ENCODE peak calls at places on chromosomes 2 and 18, in nine cellular contexts. One of them, this sample, is unnamed. For H3K36me3, the result is how much of the 10 kb centered on the place peaks cover.

GRCh38 chr18:10401930-10402329 is 52.5 kb upstream of the APCDD1 start:
- DNase-seq in stomach: no peak
- DNase-seq in HepG2: no peak
- DNase-seq in suprapubic skin: no peak
- DNase-seq in esophagus muscularis mucosa: no peak
- DNase-seq in transverse colon: no peak
- DNase-seq in GM12878: no peak
- DNase-seq in H1: no peak
- DNase-seq in upper lobe of left lung: no peak
- DNase-seq in this sample: no peak

GRCh38 chr18:62523631-62524442 is 1.0 kb downstream of the ZCCHC2 start:
- DNase-seq in upper lobe of left lung: peak
- DNase-seq in stomach: peak
- DNase-seq in GM12878: no peak
- DNase-seq in esophagus muscularis mucosa: peak
- DNase-seq in suprapubic skin: peak
- DNase-seq in H1: peak
- DNase-seq in HepG2: no peak
- DNase-seq in transverse colon: peak
- DNase-seq in this sample: peak

GRCh38 chr2:173171924-173172643 is 96.4 kb downstream of the MAP3K20 start:
- DNase-seq in upper lobe of left lung: no peak
- DNase-seq in suprapubic skin: no peak
- DNase-seq in stomach: no peak
- DNase-seq in HepG2: no peak
- DNase-seq in H1: no peak
- DNase-seq in transverse colon: no peak
- DNase-seq in GM12878: no peak
- DNase-seq in esophagus muscularis mucosa: no peak
- DNase-seq in this sample: no peak

GRCh38 chr18:48776161-48776555 is 174.6 kb downstream of the SMAD7 start:
- DNase-seq in GM12878: no peak
- DNase-seq in suprapubic skin: no peak
- DNase-seq in H1: no peak
- DNase-seq in HepG2: no peak
- DNase-seq in stomach: no peak
- DNase-seq in transverse colon: no peak
- DNase-seq in upper lobe of left lung: no peak
- DNase-seq in esophagus muscularis mucosa: no peak
- DNase-seq in this sample: no peak

GRCh38 chr2:71661782-71662181 is 208.4 kb downstream of the DYSF start:
- DNase-seq in H1: peak
- DNase-seq in GM12878: no peak
- DNase-seq in esophagus muscularis mucosa: no peak
- DNase-seq in suprapubic skin: no peak
- DNase-seq in stomach: no peak
- DNase-seq in upper lobe of left lung: no peak
- DNase-seq in transverse colon: no peak
- DNase-seq in HepG2: no peak
- DNase-seq in this sample: no peak

GRCh38 chr2:68870215-68870614 is 982 bp downstream of the BMP10 start:
- DNase-seq in stomach: no peak
- DNase-seq in upper lobe of left lung: no peak
- DNase-seq in H1: no peak
- DNase-seq in HepG2: no peak
- DNase-seq in esophagus muscularis mucosa: no peak
- DNase-seq in transverse colon: no peak
- DNase-seq in suprapubic skin: no peak
- DNase-seq in GM12878: no peak
- DNase-seq in this sample: no peak

GRCh38 chr2:156562136-156562535 is 126.0 kb downstream of the GPD2 start:
- DNase-seq in transverse colon: no peak
- DNase-seq in HepG2: no peak
- DNase-seq in GM12878: no peak
- DNase-seq in upper lobe of left lung: no peak
- DNase-seq in stomach: no peak
- DNase-seq in esophagus muscularis mucosa: no peak
- DNase-seq in H1: no peak
- DNase-seq in suprapubic skin: no peak
- DNase-seq in this sample: no peak

GRCh38 chr2:207015901-207016300 is 76.6 kb downstream of the CPO start:
- DNase-seq in transverse colon: no peak
- DNase-seq in suprapubic skin: no peak
- DNase-seq in esophagus muscularis mucosa: no peak
- DNase-seq in GM12878: no peak
- DNase-seq in H1: no peak
- DNase-seq in upper lobe of left lung: no peak
- DNase-seq in stomach: no peak
- DNase-seq in HepG2: no peak
- DNase-seq in this sample: no peak

GRCh38 chr2:132804045-132804444 is 134.0 kb upstream of the LYPD1 start:
- DNase-seq in H1: no peak
- DNase-seq in transverse colon: no peak
- DNase-seq in suprapubic skin: no peak
- DNase-seq in stomach: no peak
- DNase-seq in GM12878: no peak
- DNase-seq in HepG2: no peak
- DNase-seq in esophagus muscularis mucosa: no peak
- DNase-seq in upper lobe of left lung: no peak
- DNase-seq in this sample: no peak

GRCh38 chr2:174868916-174869315 is 104.6 kb upstream of the CHRNA1 start:
- DNase-seq in suprapubic skin: no peak
- DNase-seq in GM12878: no peak
- DNase-seq in transverse colon: no peak
- DNase-seq in upper lobe of left lung: no peak
- DNase-seq in stomach: no peak
- DNase-seq in esophagus muscularis mucosa: no peak
- DNase-seq in H1: no peak
- DNase-seq in HepG2: peak
- DNase-seq in this sample: no peak

GRCh38 chr2:97845818-97846217 is 132.4 kb downstream of the ZAP70 start:
- DNase-seq in suprapubic skin: no peak
- DNase-seq in upper lobe of left lung: no peak
- DNase-seq in transverse colon: no peak
- DNase-seq in H1: no peak
- DNase-seq in esophagus muscularis mucosa: no peak
- DNase-seq in stomach: no peak
- DNase-seq in GM12878: no peak
- DNase-seq in HepG2: no peak
- DNase-seq in this sample: no peak

GRCh38 chr2:214904176-214904575 is 94.7 kb upstream of the BARD1 start:
- DNase-seq in upper lobe of left lung: no peak
- DNase-seq in HepG2: no peak
- DNase-seq in esophagus muscularis mucosa: no peak
- DNase-seq in stomach: no peak
- DNase-seq in transverse colon: no peak
- DNase-seq in H1: no peak
- DNase-seq in suprapubic skin: no peak
- DNase-seq in GM12878: no peak
- DNase-seq in this sample: no peak

GRCh38 chr2:221107424-221107823 is 464.7 kb downstream of the EPHA4 start:
- DNase-seq in HepG2: no peak
- DNase-seq in upper lobe of left lung: no peak
- DNase-seq in suprapubic skin: no peak
- DNase-seq in esophagus muscularis mucosa: no peak
- DNase-seq in transverse colon: no peak
- DNase-seq in H1: no peak
- DNase-seq in GM12878: no peak
- DNase-seq in stomach: no peak
- DNase-seq in this sample: no peak

GRCh38 chr2:221102896-221103688 is 469.0 kb downstream of the EPHA4 start:
- DNase-seq in GM12878: no peak
- DNase-seq in HepG2: no peak
- DNase-seq in suprapubic skin: no peak
- DNase-seq in H1: no peak
- DNase-seq in transverse colon: no peak
- DNase-seq in esophagus muscularis mucosa: no peak
- DNase-seq in upper lobe of left lung: no peak
- DNase-seq in stomach: no peak
- DNase-seq in this sample: no peak

GRCh38 chr2:221103930-221104329 is 468.2 kb downstream of the EPHA4 start:
- DNase-seq in suprapubic skin: no peak
- DNase-seq in esophagus muscularis mucosa: no peak
- DNase-seq in transverse colon: no peak
- DNase-seq in upper lobe of left lung: no peak
- DNase-seq in GM12878: no peak
- DNase-seq in stomach: no peak
- DNase-seq in H1: no peak
- DNase-seq in HepG2: no peak
- DNase-seq in this sample: no peak

GRCh38 chr2:221104391-221104811 is 467.7 kb downstream of the EPHA4 start:
- DNase-seq in esophagus muscularis mucosa: no peak
- DNase-seq in GM12878: no peak
- DNase-seq in upper lobe of left lung: peak
- DNase-seq in suprapubic skin: peak
- DNase-seq in stomach: peak
- DNase-seq in H1: peak
- DNase-seq in HepG2: no peak
- DNase-seq in transverse colon: no peak
- DNase-seq in this sample: no peak

GRCh38 chr2:221106241-221106640 is 465.9 kb downstream of the EPHA4 start:
- DNase-seq in stomach: no peak
- DNase-seq in suprapubic skin: no peak
- DNase-seq in upper lobe of left lung: no peak
- DNase-seq in HepG2: no peak
- DNase-seq in GM12878: no peak
- DNase-seq in esophagus muscularis mucosa: no peak
- DNase-seq in H1: no peak
- DNase-seq in transverse colon: no peak
- DNase-seq in this sample: no peak
- TF ChIP-seq EP300 in stomach: no peak
- TF ChIP-seq EP300 in suprapubic skin: no peak
- TF ChIP-seq EP300 in upper lobe of left lung: no peak
- TF ChIP-seq EP300 in HepG2: no peak
- TF ChIP-seq EP300 in GM12878: no peak
- TF ChIP-seq EP300 in esophagus muscularis mucosa: no peak
- TF ChIP-seq EP300 in H1: no peak
- TF ChIP-seq EP300 in transverse colon: no peak
- TF ChIP-seq EP300 in this sample: no peak

DNA sequence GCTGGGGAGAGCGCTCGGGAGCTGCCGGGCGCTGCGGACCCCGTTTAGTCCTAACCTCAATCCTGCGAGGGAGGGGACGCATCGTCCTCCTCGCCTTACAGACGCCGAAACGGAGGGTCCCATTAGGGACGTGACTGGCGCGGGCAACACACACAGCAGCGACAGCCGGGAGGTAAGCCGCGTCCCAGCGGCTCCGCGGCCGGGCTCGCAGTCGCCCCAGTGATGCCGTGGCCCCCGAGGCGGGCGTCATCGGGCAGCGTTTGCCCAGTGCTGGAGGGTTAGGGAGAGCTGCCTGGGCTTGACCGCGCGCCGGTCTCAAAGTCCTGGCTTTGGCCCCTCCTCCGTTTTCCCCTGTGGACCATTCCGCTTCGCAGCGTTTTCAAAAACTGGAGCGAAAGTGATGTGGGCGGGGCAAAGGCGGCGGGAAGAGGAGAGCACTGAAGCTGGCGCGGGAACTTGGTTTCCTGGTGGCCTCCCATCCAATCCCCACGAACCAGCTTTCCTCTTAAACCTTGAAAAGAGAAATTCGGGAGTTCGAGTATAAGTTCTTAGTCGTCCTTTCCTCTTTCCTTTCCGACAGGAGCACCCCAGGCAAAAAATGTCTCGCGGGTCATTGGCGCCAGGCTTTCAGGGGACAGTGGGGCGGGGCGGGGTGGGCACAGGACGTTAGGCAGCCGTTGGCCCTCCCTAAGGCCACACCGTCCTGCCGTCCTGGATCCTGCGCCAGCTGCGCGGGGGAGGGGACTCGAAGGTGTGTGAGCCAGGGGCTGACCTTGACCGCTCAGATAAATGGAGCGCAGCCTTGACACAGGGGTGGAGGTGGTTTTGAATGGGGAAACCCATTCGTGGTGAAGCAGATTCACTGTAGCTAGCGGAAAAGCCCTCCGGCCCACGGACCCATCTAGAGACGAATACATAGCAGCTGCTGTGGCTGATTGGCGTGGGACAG is 819 bp downstream of the TYMS start:
- DNase-seq in HepG2: peak
- DNase-seq in transverse colon: peak
- DNase-seq in H1: peak
- DNase-seq in esophagus muscularis mucosa: no peak
- DNase-seq in suprapubic skin: peak
- DNase-seq in stomach: peak
- DNase-seq in upper lobe of left lung: peak
- DNase-seq in GM12878: peak
- DNase-seq in this sample: peak
- H3K36me3 ChIP-seq in HepG2: under half
- H3K36me3 ChIP-seq in transverse colon: under half
- H3K36me3 ChIP-seq in H1: under half
- H3K36me3 ChIP-seq in esophagus muscularis mucosa: under half
- H3K36me3 ChIP-seq in suprapubic skin: under half
- H3K36me3 ChIP-seq in stomach: under half
- H3K36me3 ChIP-seq in upper lobe of left lung: under half
- H3K36me3 ChIP-seq in GM12878: under half
- H3K36me3 ChIP-seq in this sample: under half

GRCh38 chr18:55405655-55406373 is 182.2 kb downstream of the TCF4 start:
- DNase-seq in stomach: peak
- DNase-seq in esophagus muscularis mucosa: no peak
- DNase-seq in H1: no peak
- DNase-seq in transverse colon: peak
- DNase-seq in GM12878: no peak
- DNase-seq in HepG2: no peak
- DNase-seq in suprapubic skin: peak
- DNase-seq in upper lobe of left lung: no peak
- DNase-seq in this sample: peak
- TF ChIP-seq POLR2AphosphoS5 in stomach: no peak
- TF ChIP-seq POLR2AphosphoS5 in esophagus muscularis mucosa: peak
- TF ChIP-seq POLR2AphosphoS5 in H1: no peak
- TF ChIP-seq POLR2AphosphoS5 in transverse colon: no peak
- TF ChIP-seq POLR2AphosphoS5 in GM12878: no peak
- TF ChIP-seq POLR2AphosphoS5 in HepG2: no peak
- TF ChIP-seq POLR2AphosphoS5 in suprapubic skin: no peak
- TF ChIP-seq POLR2AphosphoS5 in upper lobe of left lung: no peak
- TF ChIP-seq POLR2AphosphoS5 in this sample: no peak

GRCh38 chr18:58538604-58539386 is 90.1 kb downstream of the ALPK2 start:
- DNase-seq in esophagus muscularis mucosa: no peak
- DNase-seq in HepG2: peak
- DNase-seq in GM12878: no peak
- DNase-seq in H1: no peak
- DNase-seq in upper lobe of left lung: no peak
- DNase-seq in stomach: no peak
- DNase-seq in transverse colon: no peak
- DNase-seq in suprapubic skin: no peak
- DNase-seq in this sample: no peak

GRCh38 chr18:58540381-58540943 is 88.4 kb downstream of the ALPK2 start:
- DNase-seq in H1: no peak
- DNase-seq in transverse colon: no peak
- DNase-seq in HepG2: no peak
- DNase-seq in suprapubic skin: no peak
- DNase-seq in stomach: no peak
- DNase-seq in GM12878: no peak
- DNase-seq in upper lobe of left lung: no peak
- DNase-seq in esophagus muscularis mucosa: no peak
- DNase-seq in this sample: no peak

GRCh38 chr18:58541789-58542425 is 87.0 kb downstream of the ALPK2 start:
- DNase-seq in transverse colon: no peak
- DNase-seq in H1: no peak
- DNase-seq in GM12878: peak
- DNase-seq in upper lobe of left lung: no peak
- DNase-seq in stomach: no peak
- DNase-seq in HepG2: peak
- DNase-seq in esophagus muscularis mucosa: no peak
- DNase-seq in suprapubic skin: no peak
- DNase-seq in this sample: no peak

GRCh38 chr18:58541137-58541788 is 87.6 kb downstream of the ALPK2 start:
- DNase-seq in HepG2: no peak
- DNase-seq in suprapubic skin: no peak
- DNase-seq in GM12878: no peak
- DNase-seq in H1: peak
- DNase-seq in stomach: no peak
- DNase-seq in upper lobe of left lung: no peak
- DNase-seq in esophagus muscularis mucosa: no peak
- DNase-seq in transverse colon: no peak
- DNase-seq in this sample: no peak

GRCh38 chr18:58539659-58540380 is 89.1 kb downstream of the ALPK2 start:
- DNase-seq in H1: no peak
- DNase-seq in suprapubic skin: no peak
- DNase-seq in esophagus muscularis mucosa: no peak
- DNase-seq in GM12878: no peak
- DNase-seq in HepG2: peak
- DNase-seq in stomach: no peak
- DNase-seq in upper lobe of left lung: no peak
- DNase-seq in transverse colon: no peak
- DNase-seq in this sample: no peak
- TF ChIP-seq EP300 in H1: no peak
- TF ChIP-seq EP300 in suprapubic skin: no peak
- TF ChIP-seq EP300 in esophagus muscularis mucosa: no peak
- TF ChIP-seq EP300 in GM12878: peak
- TF ChIP-seq EP300 in HepG2: no peak
- TF ChIP-seq EP300 in stomach: no peak
- TF ChIP-seq EP300 in upper lobe of left lung: no peak
- TF ChIP-seq EP300 in transverse colon: no peak
- TF ChIP-seq EP300 in this sample: no peak